ENCODE peak calls at places on chromosomes 13 and 19, in nine cellular contexts. One of them, this sample, is unnamed.

GRCh38 chr19:29537601-29538000 is 11.8 kb downstream of the VSTM2B start:
- DNase-seq in AG10803: no peak
- DNase-seq in CD8-positive, alpha-beta memory T cell: no peak
- DNase-seq in NCI-H1105: no peak
- DNase-seq in B cell: no peak
- DNase-seq in T-cell: no peak
- DNase-seq in colonic mucosa: no peak
- DNase-seq in H9: no peak
- DNase-seq in AG09309: no peak
- DNase-seq in this sample: no peak

GRCh38 chr19:54178581-54179261 is 5.8 kb upstream of the TMC4 start:
- DNase-seq in H9: peak
- DNase-seq in CD8-positive, alpha-beta memory T cell: peak
- DNase-seq in B cell: peak
- DNase-seq in NCI-H1105: no peak
- DNase-seq in AG09309: no peak
- DNase-seq in colonic mucosa: peak
- DNase-seq in T-cell: peak
- DNase-seq in AG10803: no peak
- DNase-seq in this sample: no peak

GRCh38 chr13:36345438-36346221 is 564 bp downstream of the SPART start:
- DNase-seq in H9: peak
- DNase-seq in T-cell: peak
- DNase-seq in B cell: peak
- DNase-seq in NCI-H1105: no peak
- DNase-seq in AG10803: peak
- DNase-seq in CD8-positive, alpha-beta memory T cell: peak
- DNase-seq in colonic mucosa: peak
- DNase-seq in AG09309: peak
- DNase-seq in this sample: peak

GRCh38 chr13:23889598-23890224 is 511 bp upstream of the MIPEP start:
- DNase-seq in H9: no peak
- DNase-seq in CD8-positive, alpha-beta memory T cell: no peak
- DNase-seq in NCI-H1105: no peak
- DNase-seq in B cell: no peak
- DNase-seq in colonic mucosa: no peak
- DNase-seq in AG09309: no peak
- DNase-seq in T-cell: no peak
- DNase-seq in AG10803: peak
- DNase-seq in this sample: peak

GRCh38 chr19:21115430-21115829 is 26.4 kb upstream of the ZNF431 start:
- DNase-seq in colonic mucosa: no peak
- DNase-seq in AG09309: no peak
- DNase-seq in CD8-positive, alpha-beta memory T cell: no peak
- DNase-seq in H9: no peak
- DNase-seq in AG10803: no peak
- DNase-seq in NCI-H1105: no peak
- DNase-seq in T-cell: no peak
- DNase-seq in B cell: no peak
- DNase-seq in this sample: no peak

GRCh38 chr19:46731007-46731501 is 14.1 kb upstream of the PRKD2 start:
- DNase-seq in AG10803: peak
- DNase-seq in T-cell: no peak
- DNase-seq in B cell: no peak
- DNase-seq in AG09309: peak
- DNase-seq in NCI-H1105: no peak
- DNase-seq in colonic mucosa: no peak
- DNase-seq in H9: no peak
- DNase-seq in CD8-positive, alpha-beta memory T cell: no peak
- DNase-seq in this sample: peak

GRCh38 chr13:38967446-38967845 is 23.2 kb downstream of the STOML3 start:
- DNase-seq in colonic mucosa: no peak
- DNase-seq in CD8-positive, alpha-beta memory T cell: no peak
- DNase-seq in NCI-H1105: no peak
- DNase-seq in H9: no peak
- DNase-seq in AG09309: no peak
- DNase-seq in AG10803: no peak
- DNase-seq in B cell: no peak
- DNase-seq in T-cell: no peak
- DNase-seq in this sample: no peak

GRCh38 chr13:54433511-54434206 is 1405.0 kb downstream of the OLFM4 start:
- DNase-seq in AG09309: no peak
- DNase-seq in B cell: no peak
- DNase-seq in NCI-H1105: peak
- DNase-seq in AG10803: no peak
- DNase-seq in T-cell: no peak
- DNase-seq in H9: no peak
- DNase-seq in CD8-positive, alpha-beta memory T cell: no peak
- DNase-seq in colonic mucosa: no peak
- DNase-seq in this sample: no peak

GRCh38 chr19:13051581-13052165 is 51.0 kb downstream of the LYL1 start:
- DNase-seq in NCI-H1105: peak
- DNase-seq in CD8-positive, alpha-beta memory T cell: no peak
- DNase-seq in T-cell: peak
- DNase-seq in AG09309: no peak
- DNase-seq in H9: peak
- DNase-seq in AG10803: no peak
- DNase-seq in B cell: no peak
- DNase-seq in colonic mucosa: peak
- DNase-seq in this sample: no peak

GRCh38 chr19:57803594-57804325 is 11.0 kb downstream of the ZNF552 start:
- DNase-seq in B cell: peak
- DNase-seq in T-cell: no peak
- DNase-seq in colonic mucosa: peak
- DNase-seq in AG10803: peak
- DNase-seq in NCI-H1105: peak
- DNase-seq in CD8-positive, alpha-beta memory T cell: peak
- DNase-seq in AG09309: peak
- DNase-seq in H9: peak
- DNase-seq in this sample: peak

GRCh38 chr19:51194527-51195315 is 30.2 kb upstream of the CD33 start:
- DNase-seq in CD8-positive, alpha-beta memory T cell: no peak
- DNase-seq in T-cell: no peak
- DNase-seq in AG09309: no peak
- DNase-seq in AG10803: no peak
- DNase-seq in B cell: no peak
- DNase-seq in colonic mucosa: no peak
- DNase-seq in NCI-H1105: no peak
- DNase-seq in H9: no peak
- DNase-seq in this sample: no peak

GRCh38 chr19:3606690-3607289 is at the start of gene TBXA2R:
- DNase-seq in H9: peak
- DNase-seq in NCI-H1105: no peak
- DNase-seq in AG10803: peak
- DNase-seq in CD8-positive, alpha-beta memory T cell: peak
- DNase-seq in colonic mucosa: peak
- DNase-seq in B cell: peak
- DNase-seq in T-cell: peak
- DNase-seq in AG09309: no peak
- DNase-seq in this sample: peak